ENCODE peak calls at places on chromosome 16, in four cellular contexts. F is A549, G is HepG2, C is GM12878. W is an unnamed sample.

GRCh38 chr16:57263585-57264351 is 18.7 kb downstream of the ARL2BP start:
- DNase-seq in G (no peak), C (no peak), F (no peak), W (no peak)

GRCh38 chr16:441447-441846 is 16.0 kb downstream of the RAB11FIP3 start:
- DNase-seq in F (no peak), C (no peak), G (no peak), W (no peak)

GRCh38 chr16:58510097-58510775 is 5.1 kb upstream of the SETD6 start:
- DNase-seq in C (no peak), G (no peak), F (no peak), W (no peak)

GRCh38 chr16:64403352-64403751 is 718.5 kb downstream of the CDH11 start:
- DNase-seq in F (no peak), C (no peak), G (no peak), W (no peak)

GRCh38 chr16:79598341-79599181 is 2.0 kb downstream of the MAF start:
- DNase-seq in C (no peak), G (no peak), F (peak), W (peak)

GRCh38 chr16:4937782-4938682 is 1.1 kb upstream of the PPL start:
- DNase-seq in G (no peak), F (no peak), C (no peak), W (no peak)

GRCh38 chr16:49931931-49932330 is 76.0 kb upstream of the ZNF423 start:
- DNase-seq in F (no peak), C (no peak), G (no peak), W (no peak)

GRCh38 chr16:11263737-11264136 is 5.4 kb downstream of the TNP2 start:
- DNase-seq in C (no peak), F (no peak), G (no peak), W (no peak)

GRCh38 chr16:28491080-28491969 is 549 bp downstream of the CLN3 start:
- DNase-seq in F (peak), G (peak), C (no peak), W (peak)

GRCh38 chr16:50988441-50988840 is 162.6 kb downstream of the SALL1 start:
- DNase-seq in F (no peak), C (no peak), G (no peak), W (no peak)

GRCh38 chr16:70573451-70574121 is 50.0 kb downstream of the SF3B3 start:
- DNase-seq in F (no peak), G (peak), C (no peak), W (peak)

GRCh38 chr16:66984902-66985311 is 3.5 kb upstream of the CES4A start:
- DNase-seq in C (no peak), G (no peak), F (no peak), W (no peak)

GRCh38 chr16:67466581-67466980 is 14.4 kb downstream of the ATP6V0D1 start:
- DNase-seq in F (no peak), G (no peak), C (no peak), W (no peak)

GRCh38 chr16:66439051-66439730 is 12.1 kb downstream of the BEAN1 start:
- DNase-seq in C (no peak), F (no peak), G (no peak), W (no peak)

GRCh38 chr16:50747206-50747956 is 5.5 kb downstream of the CYLD start:
- DNase-seq in G (peak), F (no peak), C (peak), W (peak)

GRCh38 chr16:57536306-57537193 is at the start of gene CCDC102A:
- DNase-seq in C (no peak), F (no peak), G (no peak), W (peak)

GRCh38 chr16:18984425-18985005 is 781 bp downstream of the TMC7 start:
- DNase-seq in C (no peak), F (no peak), G (no peak), W (no peak)

GRCh38 chr16:27561216-27561615 is 11.3 kb downstream of the KATNIP start:
- DNase-seq in C (no peak), F (no peak), G (no peak), W (no peak)

GRCh38 chr16:60299345-60299744 is 1565.2 kb upstream of the GOT2 start:
- DNase-seq in F (no peak), C (no peak), G (no peak), W (no peak)

GRCh38 chr16:24668481-24669001 is 60.9 kb upstream of the TNRC6A start:
- DNase-seq in C (no peak), G (no peak), F (no peak), W (no peak)

GRCh38 chr16:47571049-47571448 is 109.9 kb downstream of the PHKB start:
- DNase-seq in F (no peak), G (no peak), C (no peak), W (no peak)

GRCh38 chr16:87744750-87745514 is 20.9 kb downstream of the KLHDC4 start:
- DNase-seq in C (no peak), G (no peak), F (no peak), W (no peak)

GRCh38 chr16:74075393-74075792 is 221.2 kb upstream of the PSMD7 start:
- DNase-seq in F (no peak), C (no peak), G (no peak), W (no peak)

GRCh38 chr16:77450790-77451487 is 16.1 kb upstream of the ADAMTS18 start:
- DNase-seq in G (no peak), F (no peak), C (no peak), W (no peak)

GRCh38 chr16:28528463-28528867 is 10.3 kb downstream of the NUPR1 start:
- DNase-seq in G (peak), F (no peak), C (no peak), W (no peak)

GRCh38 chr16:80664798-80665197 is 124.0 kb downstream of the DYNLRB2 start:
- DNase-seq in G (no peak), C (no peak), F (no peak), W (no peak)

GRCh38 chr16:47236716-47237115 is 93.0 kb upstream of the NETO2 start:
- DNase-seq in C (no peak), F (no peak), G (no peak), W (no peak)

GRCh38 chr16:31083081-31083480 is 5.7 kb downstream of the PRSS53 start:
- DNase-seq in F (no peak), C (no peak), G (no peak), W (no peak)

GRCh38 chr16:48597563-48598392 is 12.2 kb downstream of the N4BP1 start:
- DNase-seq in F (no peak), G (no peak), C (no peak), W (peak)

GRCh38 chr16:87691686-87692079 is 74.1 kb downstream of the KLHDC4 start:
- DNase-seq in C (no peak), F (no peak), G (no peak), W (no peak)

GRCh38 chr16:11792404-11793260 is 4.4 kb downstream of the ZC3H7A start:
- DNase-seq in G (peak), F (no peak), C (no peak), W (no peak)

GRCh38 chr16:58503863-58504688 is 4.1 kb downstream of the NDRG4 start:
- DNase-seq in F (no peak), C (no peak), G (no peak), W (no peak)

GRCh38 chr16:19380316-19380715 is 37.4 kb upstream of the TMC5 start:
- DNase-seq in F (no peak), C (no peak), G (no peak), W (no peak)

GRCh38 chr16:77840093-77840492 is 51.7 kb downstream of the VAT1L start:
- DNase-seq in G (no peak), F (no peak), C (no peak), W (peak)

GRCh38 chr16:80733366-80733901 is 71.0 kb downstream of the CDYL2 start:
- DNase-seq in C (no peak), G (no peak), F (no peak), W (no peak)

GRCh38 chr16:75074920-75075687 is 41.5 kb downstream of the LDHD start:
- DNase-seq in F (no peak), G (no peak), C (peak), W (peak)

GRCh38 chr16:55898592-55898991 is 23.4 kb upstream of the CES5A start:
- DNase-seq in G (no peak), F (no peak), C (no peak), W (no peak)
- TF ChIP-seq MAX in G (no peak), F (no peak), C (no peak), W (no peak)

GRCh38 chr16:14004719-14005315 is 66.3 kb upstream of the MRTFB start:
- DNase-seq in F (no peak), G (no peak), C (no peak), W (no peak)

GRCh38 chr16:14001521-14001920 is 69.6 kb upstream of the MRTFB start:
- DNase-seq in C (no peak), G (no peak), F (no peak), W (no peak)

GRCh38 chr16:14004031-14004718 is 66.9 kb upstream of the MRTFB start:
- DNase-seq in C (no peak), F (no peak), G (no peak), W (no peak)

GRCh38 chr16:14003119-14003570 is 68.0 kb upstream of the MRTFB start:
- DNase-seq in F (no peak), G (no peak), C (no peak), W (peak)

DNA sequence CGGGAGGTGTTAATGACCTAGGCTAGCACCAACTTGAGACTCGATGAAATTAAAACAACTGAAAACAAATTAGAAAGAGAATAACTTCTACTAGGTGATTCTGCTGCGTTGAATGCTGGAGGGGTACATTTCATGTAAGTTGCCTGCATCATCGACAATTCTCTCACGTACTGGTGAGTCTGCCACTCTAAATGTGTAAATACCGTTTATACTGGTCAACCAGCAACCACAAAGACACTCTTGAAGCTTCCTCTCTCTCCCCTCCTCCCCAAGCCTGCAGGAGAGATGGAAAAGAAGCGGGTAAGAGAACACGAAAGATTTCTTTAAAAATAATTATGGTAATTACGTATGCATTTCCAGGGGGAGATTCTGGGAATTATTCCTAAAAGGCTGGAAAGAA is 68.7 kb upstream of the MRTFB start:
- DNase-seq in C (no peak), F (no peak), G (no peak), W (peak)
- H3K4me3 ChIP-seq in C (no peak), F (no peak), G (no peak), W (no peak)

DNA sequence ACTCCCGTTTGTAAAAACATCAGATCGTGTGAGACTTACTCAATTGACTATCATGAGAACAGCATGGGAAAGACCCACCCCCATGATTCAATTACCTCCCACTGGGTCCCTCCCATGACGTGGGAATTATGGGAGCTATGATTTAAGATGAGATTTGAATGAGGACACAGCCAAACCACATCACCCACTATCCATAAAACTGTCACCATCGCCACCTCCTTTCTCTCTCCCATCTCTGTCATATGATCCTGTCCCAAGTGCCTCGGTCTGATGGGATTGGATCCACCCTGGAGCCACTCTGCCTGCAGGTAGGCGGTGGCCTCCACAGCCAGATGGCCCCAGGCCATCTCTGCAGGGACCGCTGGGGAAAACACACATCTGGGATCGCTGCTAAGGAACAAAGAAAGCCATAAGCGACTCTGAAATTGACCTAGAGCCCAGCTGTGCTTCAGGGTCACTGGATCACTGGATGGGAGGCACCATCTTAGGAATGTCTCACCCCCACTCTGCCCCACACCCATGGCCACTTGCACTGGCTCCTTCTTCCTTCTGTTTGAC is 61.2 kb downstream of the TMEM186 start:
- DNase-seq in G (no peak), F (no peak), C (no peak), W (no peak)
- TF ChIP-seq MYC in G (no peak), F (no peak), C (no peak), W (no peak)

DNA sequence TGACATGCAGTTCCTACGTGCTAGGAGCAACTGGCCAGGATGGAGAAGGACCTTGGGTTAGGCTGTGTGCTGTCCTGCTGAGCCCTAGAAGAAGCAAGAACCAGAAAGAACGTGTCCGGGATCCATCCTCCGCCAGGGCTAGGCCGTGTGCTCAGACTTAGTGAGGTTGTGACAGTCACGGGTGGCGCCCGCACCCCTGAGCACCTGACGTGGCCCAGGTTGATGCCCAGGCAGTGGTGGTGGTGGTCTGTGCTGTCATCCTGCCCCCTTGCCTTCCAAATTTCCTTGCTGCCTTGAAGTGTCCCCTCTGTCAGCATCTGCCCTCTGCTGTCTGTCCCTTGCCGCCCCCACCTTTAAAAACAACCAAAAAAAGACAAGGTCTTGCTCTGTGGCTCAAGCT is 4.2 kb upstream of the GSE1 start:
- DNase-seq in G (no peak), C (no peak), F (no peak), W (no peak)
- TF ChIP-seq MAX in G (no peak), C (no peak), F (no peak), W (no peak)